ENCODE peak calls at places on chromosomes 12 and 14, in five cellular contexts. U is left kidney; G is fibroblast of lung; I is effector CD8-positive, alpha-beta T cell; K is ovary. X is an unnamed sample.

GRCh38 chr12:44835641-44836379 is 40.3 kb downstream of the NELL2 start:
- DNase-seq in U (no peak), G (peak), I (no peak), K (no peak), X (peak)

GRCh38 chr14:64387232-64387737 is 868 bp upstream of the MTHFD1 start:
- DNase-seq in K (no peak), U (peak), I (no peak), G (peak), X (peak)

GRCh38 chr12:123720141-123720814 is 8.1 kb downstream of the ATP6V0A2 start:
- DNase-seq in G (no peak), K (no peak), I (no peak), U (no peak), X (peak)

GRCh38 chr12:42742691-42743090 is 153.1 kb upstream of the PRICKLE1 start:
- DNase-seq in G (no peak), I (no peak), U (no peak), K (no peak), X (no peak)

GRCh38 chr12:90064759-90065158 is 356.1 kb upstream of the ATP2B1 start:
- DNase-seq in K (no peak), U (no peak), I (no peak), G (no peak), X (no peak)

GRCh38 chr12:22935090-22935489 is 310.1 kb downstream of the ETNK1 start:
- DNase-seq in U (no peak), K (no peak), I (no peak), G (no peak), X (no peak)

GRCh38 chr14:53509227-53509822 is 356.2 kb upstream of the DDHD1 start:
- DNase-seq in I (no peak), U (peak), G (peak), K (peak), X (no peak)

GRCh38 chr14:69648480-69649414 is 37.4 kb downstream of the SUSD6 start:
- DNase-seq in K (no peak), G (peak), I (no peak), U (peak), X (peak)

GRCh38 chr12:115466076-115466475 is 782.1 kb upstream of the TBX3 start:
- DNase-seq in K (no peak), G (peak), U (no peak), I (no peak), X (no peak)

GRCh38 chr12:120748242-120748641 is 22.6 kb downstream of the ACADS start:
- DNase-seq in G (no peak), K (no peak), U (no peak), I (no peak), X (no peak)

GRCh38 chr12:62802981-62803380 is 132.0 kb downstream of the PPM1H start:
- DNase-seq in K (no peak), G (no peak), U (peak), I (no peak), X (no peak)

GRCh38 chr14:100443643-100444042 is 120.5 kb downstream of the SLC25A47 start:
- DNase-seq in K (no peak), I (no peak), G (peak), U (no peak), X (peak)

GRCh38 chr12:62933871-62934798 is 815 bp downstream of the PPM1H start:
- DNase-seq in U (peak), G (peak), K (peak), I (no peak), X (peak)

GRCh38 chr12:100753837-100754236 is 40.7 kb upstream of the ANO4 start:
- DNase-seq in G (peak), K (no peak), I (no peak), U (no peak), X (peak)

GRCh38 chr12:5432011-5432400 is at the start of gene NTF3:
- DNase-seq in G (peak), U (peak), K (peak), I (no peak), X (no peak)

GRCh38 chr12:104360157-104360556 is 56.6 kb downstream of the EID3 start:
- DNase-seq in U (no peak), I (no peak), K (no peak), G (peak), X (peak)

GRCh38 chr12:104670439-104671406 is 214.0 kb downstream of the CHST11 start:
- DNase-seq in U (peak), I (no peak), K (no peak), G (no peak), X (peak)

GRCh38 chr12:92403210-92404175 is 257.8 kb upstream of the BTG1 start:
- DNase-seq in U (no peak), G (no peak), I (peak), K (no peak), X (peak)

GRCh38 chr14:68580676-68581075 is 212.2 kb downstream of the ZFP36L1 start:
- DNase-seq in G (no peak), I (no peak), K (no peak), U (no peak), X (no peak)

GRCh38 chr12:116303929-116304328 is 26.4 kb upstream of the MED13L start:
- DNase-seq in K (no peak), I (no peak), G (no peak), U (no peak), X (no peak)

X was measured in kidney tubule cell.